ENCODE peak calls at places on chromosome 14, in ten cellular contexts. One of them, this sample, is unnamed.
A peak's percentile ranks its signal among the peaks of the same experiment; 100 is the strongest.

GRCh38 chr14:60862283-60862682 is 118.6 kb downstream of the TRMT5 start:
- DNase-seq in breast epithelium: peak; percentile 60
- DNase-seq in heart right ventricle: peak; percentile 41
- DNase-seq in Panc1: no peak
- DNase-seq in B cell: no peak
- DNase-seq in Calu3: peak; percentile 84
- DNase-seq in fibroblast of mammary gland: peak; percentile 43
- DNase-seq in Caco-2: no peak
- DNase-seq in type B pancreatic cell: no peak
- DNase-seq in H9: no peak
- DNase-seq in this sample: no peak

GRCh38 chr14:57865450-57866198 is at the start of gene SLC35F4:
- DNase-seq in breast epithelium: no peak
- DNase-seq in heart right ventricle: no peak
- DNase-seq in Panc1: no peak
- DNase-seq in B cell: peak; percentile 18
- DNase-seq in Calu3: peak; percentile 27
- DNase-seq in fibroblast of mammary gland: peak; percentile 26
- DNase-seq in Caco-2: no peak
- DNase-seq in type B pancreatic cell: peak; percentile 79
- DNase-seq in H9: peak; percentile 89
- DNase-seq in this sample: no peak

GRCh38 chr14:97280526-97280925 is 483.3 kb downstream of the VRK1 start:
- DNase-seq in breast epithelium: no peak
- DNase-seq in heart right ventricle: no peak
- DNase-seq in Panc1: no peak
- DNase-seq in B cell: no peak
- DNase-seq in Calu3: no peak
- DNase-seq in fibroblast of mammary gland: no peak
- DNase-seq in Caco-2: no peak
- DNase-seq in type B pancreatic cell: no peak
- DNase-seq in H9: no peak
- DNase-seq in this sample: no peak

GRCh38 chr14:31829256-31829923 is 247.7 kb upstream of the ARHGAP5 start:
- DNase-seq in breast epithelium: no peak
- DNase-seq in heart right ventricle: no peak
- DNase-seq in Panc1: no peak
- DNase-seq in B cell: no peak
- DNase-seq in Calu3: no peak
- DNase-seq in fibroblast of mammary gland: peak; percentile 84
- DNase-seq in Caco-2: no peak
- DNase-seq in type B pancreatic cell: no peak
- DNase-seq in H9: no peak
- DNase-seq in this sample: no peak

GRCh38 chr14:44649056-44649455 is 142.0 kb upstream of the FSCB start:
- DNase-seq in breast epithelium: no peak
- DNase-seq in heart right ventricle: no peak
- DNase-seq in Panc1: no peak
- DNase-seq in B cell: no peak
- DNase-seq in Calu3: no peak
- DNase-seq in fibroblast of mammary gland: no peak
- DNase-seq in Caco-2: no peak
- DNase-seq in type B pancreatic cell: no peak
- DNase-seq in H9: no peak
- DNase-seq in this sample: no peak

GRCh38 chr14:22650960-22651521 is 6.9 kb upstream of the OR6J1 start:
- DNase-seq in breast epithelium: no peak
- DNase-seq in heart right ventricle: no peak
- DNase-seq in Panc1: no peak
- DNase-seq in B cell: no peak
- DNase-seq in Calu3: no peak
- DNase-seq in fibroblast of mammary gland: peak; percentile 48
- DNase-seq in Caco-2: peak; percentile 81
- DNase-seq in type B pancreatic cell: no peak
- DNase-seq in H9: no peak
- DNase-seq in this sample: no peak

GRCh38 chr14:99466719-99467118 is 13.9 kb downstream of the SETD3 start:
- DNase-seq in breast epithelium: no peak
- DNase-seq in heart right ventricle: no peak
- DNase-seq in Panc1: no peak
- DNase-seq in B cell: no peak
- DNase-seq in Calu3: no peak
- DNase-seq in fibroblast of mammary gland: no peak
- DNase-seq in Caco-2: no peak
- DNase-seq in type B pancreatic cell: no peak
- DNase-seq in H9: no peak
- DNase-seq in this sample: no peak

GRCh38 chr14:80350707-80351106 is 139.4 kb upstream of the DIO2 start:
- DNase-seq in breast epithelium: no peak
- DNase-seq in heart right ventricle: no peak
- DNase-seq in Panc1: no peak
- DNase-seq in B cell: no peak
- DNase-seq in Calu3: no peak
- DNase-seq in fibroblast of mammary gland: peak; percentile 23
- DNase-seq in Caco-2: no peak
- DNase-seq in type B pancreatic cell: no peak
- DNase-seq in H9: no peak
- DNase-seq in this sample: no peak

GRCh38 chr14:37124617-37125016 is 47.8 kb downstream of the SLC25A21 start:
- DNase-seq in breast epithelium: no peak
- DNase-seq in heart right ventricle: no peak
- DNase-seq in Panc1: no peak
- DNase-seq in B cell: no peak
- DNase-seq in Calu3: peak; percentile 29
- DNase-seq in fibroblast of mammary gland: no peak
- DNase-seq in Caco-2: peak; percentile 40
- DNase-seq in type B pancreatic cell: no peak
- DNase-seq in H9: peak; percentile 54
- DNase-seq in this sample: no peak
- TF ChIP-seq CTCF in breast epithelium: no peak
- TF ChIP-seq CTCF in heart right ventricle: no peak
- TF ChIP-seq CTCF in Panc1: peak; percentile 53
- TF ChIP-seq CTCF in B cell: no peak
- TF ChIP-seq CTCF in Calu3: no peak
- TF ChIP-seq CTCF in fibroblast of mammary gland: no peak
- TF ChIP-seq CTCF in Caco-2: no peak
- TF ChIP-seq CTCF in type B pancreatic cell: no peak
- TF ChIP-seq CTCF in H9: peak; percentile 51
- TF ChIP-seq CTCF in this sample: no peak

DNA sequence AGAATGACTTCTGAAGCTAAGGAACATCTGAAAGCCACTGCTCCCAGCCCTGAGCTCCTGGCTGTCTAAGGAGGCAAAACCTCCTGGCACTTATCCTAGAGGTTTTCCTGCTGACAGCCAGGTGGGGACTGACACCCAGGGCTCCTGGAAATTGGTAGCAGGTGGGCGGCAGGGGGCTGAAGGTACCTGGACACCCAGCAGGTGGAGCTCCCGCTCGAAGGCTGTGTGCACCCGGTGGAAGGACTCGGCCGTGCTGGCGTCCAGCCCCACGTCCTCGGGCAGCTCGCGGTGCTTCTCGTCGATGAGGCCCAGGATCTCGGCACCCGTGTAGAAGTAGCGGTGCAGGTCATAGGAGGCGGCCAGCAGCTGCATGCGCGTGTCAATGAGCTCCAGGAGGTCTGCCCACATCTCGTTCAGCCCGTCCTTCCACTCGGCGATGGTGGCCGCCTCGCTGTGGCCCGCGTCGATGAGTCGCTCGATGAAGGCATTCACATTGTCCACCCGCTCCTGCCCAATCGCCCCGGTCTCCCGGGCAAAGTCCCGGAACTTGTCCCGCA is 68.2 kb downstream of the PLEKHG3 start:
- DNase-seq in breast epithelium: no peak
- DNase-seq in heart right ventricle: no peak
- DNase-seq in Panc1: no peak
- DNase-seq in B cell: no peak
- DNase-seq in Calu3: no peak
- DNase-seq in fibroblast of mammary gland: no peak
- DNase-seq in Caco-2: no peak
- DNase-seq in type B pancreatic cell: no peak
- DNase-seq in H9: peak; percentile 68
- DNase-seq in this sample: no peak
- TF ChIP-seq CTCF in breast epithelium: no peak
- TF ChIP-seq CTCF in heart right ventricle: peak; percentile 9
- TF ChIP-seq CTCF in Panc1: no peak
- TF ChIP-seq CTCF in B cell: no peak
- TF ChIP-seq CTCF in Calu3: no peak
- TF ChIP-seq CTCF in fibroblast of mammary gland: no peak
- TF ChIP-seq CTCF in Caco-2: peak; percentile 19
- TF ChIP-seq CTCF in type B pancreatic cell: no peak
- TF ChIP-seq CTCF in H9: peak; percentile 51
- TF ChIP-seq CTCF in this sample: no peak

GRCh38 chr14:23941230-23941629 is 12.3 kb upstream of the DHRS4 start:
- DNase-seq in breast epithelium: no peak
- DNase-seq in heart right ventricle: no peak
- DNase-seq in Panc1: no peak
- DNase-seq in B cell: no peak
- DNase-seq in Calu3: no peak
- DNase-seq in fibroblast of mammary gland: no peak
- DNase-seq in Caco-2: no peak
- DNase-seq in type B pancreatic cell: no peak
- DNase-seq in H9: no peak
- DNase-seq in this sample: no peak

GRCh38 chr14:23941669-23942068 is 11.9 kb upstream of the DHRS4 start:
- DNase-seq in breast epithelium: no peak
- DNase-seq in heart right ventricle: no peak
- DNase-seq in Panc1: no peak
- DNase-seq in B cell: no peak
- DNase-seq in Calu3: no peak
- DNase-seq in fibroblast of mammary gland: no peak
- DNase-seq in Caco-2: no peak
- DNase-seq in type B pancreatic cell: no peak
- DNase-seq in H9: no peak
- DNase-seq in this sample: no peak

GRCh38 chr14:23937121-23937692 is 16.4 kb upstream of the DHRS4 start:
- DNase-seq in breast epithelium: no peak
- DNase-seq in heart right ventricle: no peak
- DNase-seq in Panc1: no peak
- DNase-seq in B cell: no peak
- DNase-seq in Calu3: no peak
- DNase-seq in fibroblast of mammary gland: no peak
- DNase-seq in Caco-2: no peak
- DNase-seq in type B pancreatic cell: no peak
- DNase-seq in H9: no peak
- DNase-seq in this sample: no peak

GRCh38 chr14:23938823-23939222 is 14.7 kb upstream of the DHRS4 start:
- DNase-seq in breast epithelium: no peak
- DNase-seq in heart right ventricle: no peak
- DNase-seq in Panc1: no peak
- DNase-seq in B cell: no peak
- DNase-seq in Calu3: no peak
- DNase-seq in fibroblast of mammary gland: no peak
- DNase-seq in Caco-2: no peak
- DNase-seq in type B pancreatic cell: no peak
- DNase-seq in H9: no peak
- DNase-seq in this sample: no peak

DNA sequence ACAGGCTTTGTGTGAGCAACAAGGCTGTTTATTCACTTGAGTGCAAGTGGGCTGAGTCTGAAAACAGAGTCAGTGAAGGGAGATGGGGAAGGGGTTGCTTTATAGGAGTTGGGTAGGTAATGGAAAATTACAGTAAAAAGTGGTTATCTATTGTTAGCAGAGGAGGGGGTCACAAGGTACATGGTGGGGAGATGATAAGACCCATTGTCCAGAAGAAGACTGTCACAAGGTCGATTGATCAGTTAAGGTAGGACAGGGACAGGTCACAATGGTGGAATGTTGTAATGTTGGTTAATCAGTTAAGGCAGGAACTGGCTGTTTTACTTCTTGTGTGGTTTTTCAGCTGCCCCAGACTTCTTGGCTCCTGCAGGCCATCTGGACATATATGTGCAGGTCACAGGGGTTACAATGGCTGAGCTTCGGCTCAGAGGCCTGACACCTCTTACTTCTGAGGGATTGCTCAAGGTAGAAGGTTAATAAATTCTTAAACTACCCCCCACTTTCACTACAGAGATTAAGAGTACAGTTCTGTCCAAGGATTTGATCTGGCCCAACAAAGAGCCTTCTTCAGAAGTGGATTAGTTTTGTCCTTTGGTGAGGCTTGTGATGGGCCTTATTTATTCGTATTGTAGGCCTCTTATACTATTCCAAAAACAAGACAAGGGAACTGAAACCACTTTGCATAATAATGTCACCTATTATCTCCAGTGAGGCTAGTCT is 13.8 kb upstream of the DHRS4 start:
- DNase-seq in breast epithelium: no peak
- DNase-seq in heart right ventricle: no peak
- DNase-seq in Panc1: no peak
- DNase-seq in B cell: no peak
- DNase-seq in Calu3: no peak
- DNase-seq in fibroblast of mammary gland: no peak
- DNase-seq in Caco-2: no peak
- DNase-seq in type B pancreatic cell: no peak
- DNase-seq in H9: no peak
- DNase-seq in this sample: no peak
- TF ChIP-seq CTCF in breast epithelium: no peak
- TF ChIP-seq CTCF in heart right ventricle: no peak
- TF ChIP-seq CTCF in Panc1: no peak
- TF ChIP-seq CTCF in B cell: no peak
- TF ChIP-seq CTCF in Calu3: no peak
- TF ChIP-seq CTCF in fibroblast of mammary gland: no peak
- TF ChIP-seq CTCF in Caco-2: no peak
- TF ChIP-seq CTCF in type B pancreatic cell: no peak
- TF ChIP-seq CTCF in H9: no peak
- TF ChIP-seq CTCF in this sample: no peak

DNA sequence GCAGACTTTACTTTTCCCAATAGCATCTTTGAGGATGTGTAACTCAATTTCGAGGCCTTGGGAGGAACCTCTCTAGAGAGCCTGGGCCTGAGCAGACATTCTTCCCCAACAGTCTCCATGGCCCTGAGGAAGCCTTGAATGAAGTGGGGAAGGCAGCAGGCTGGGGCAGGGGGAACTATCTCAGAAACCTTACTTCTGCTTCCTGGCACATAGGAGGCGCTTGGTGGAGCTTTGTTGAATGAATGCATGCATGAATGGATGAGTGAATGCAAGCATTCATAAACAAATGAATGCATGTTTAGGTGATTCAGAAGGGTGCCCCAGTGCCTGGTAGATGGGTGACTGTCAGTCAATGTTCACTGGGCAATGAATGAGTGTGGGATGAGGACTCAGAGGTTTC is 58.3 kb downstream of the GALNT16 start:
- DNase-seq in breast epithelium: no peak
- DNase-seq in heart right ventricle: no peak
- DNase-seq in Panc1: no peak
- DNase-seq in B cell: no peak
- DNase-seq in Calu3: no peak
- DNase-seq in fibroblast of mammary gland: no peak
- DNase-seq in Caco-2: peak; percentile 4
- DNase-seq in type B pancreatic cell: peak; percentile 31
- DNase-seq in H9: peak; percentile 28
- DNase-seq in this sample: no peak
- TF ChIP-seq CTCF in breast epithelium: no peak
- TF ChIP-seq CTCF in heart right ventricle: no peak
- TF ChIP-seq CTCF in Panc1: no peak
- TF ChIP-seq CTCF in B cell: peak; percentile 13
- TF ChIP-seq CTCF in Calu3: no peak
- TF ChIP-seq CTCF in fibroblast of mammary gland: no peak
- TF ChIP-seq CTCF in Caco-2: no peak
- TF ChIP-seq CTCF in type B pancreatic cell: no peak
- TF ChIP-seq CTCF in H9: peak; percentile 11
- TF ChIP-seq CTCF in this sample: no peak

This sample was measured in CD14-positive monocyte.